ENCODE peak calls at places on chromosome 21, in five cellular contexts. Q is colonic mucosa; T is NCI-H1417 treated with DMSO at 0.1 percent for 48 hours; B is RPMI7951; X is activated CD4-positive, CD25-positive, alpha-beta regulatory T cell treated with anti-CD3 and anti-CD28 coated beads, Interleukin-2, amount 50 U/mL, for 72 hours. L is an unnamed sample.
A peak's percentile ranks its signal among the peaks of the same experiment; 100 is the strongest.

GRCh38 chr21:23218667-23219066 is 2220.5 kb downstream of the NCAM2 start:
- DNase-seq in Q (no peak), T (no peak), X (no peak), B (no peak), L (no peak)

GRCh38 chr21:42983102-42983501 is 8.7 kb downstream of the PKNOX1 start:
- DNase-seq in X (no peak), T (no peak), Q (no peak), B (no peak), L (no peak)

GRCh38 chr21:32329776-32330175 is 31.1 kb downstream of the MRAP start:
- DNase-seq in T (no peak), X (no peak), Q (no peak), B (peak; percentile 52), L (no peak)

GRCh38 chr21:45383615-45384201 is 21.3 kb upstream of the COL18A1 start:
- DNase-seq in X (no peak), T (no peak), Q (no peak), B (no peak), L (no peak)

GRCh38 chr21:31282095-31282709 is 61.9 kb downstream of the TIAM1 start:
- DNase-seq in B (peak; percentile 96), X (no peak), Q (no peak), T (no peak), L (peak; percentile 13)

GRCh38 chr21:45011911-45012660 is 62.3 kb upstream of the ADARB1 start:
- DNase-seq in X (no peak), B (peak; percentile 84), Q (no peak), T (no peak), L (peak; percentile 38)

GRCh38 chr21:19992540-19992939 is 1005.7 kb upstream of the NCAM2 start:
- DNase-seq in X (no peak), T (no peak), Q (no peak), B (no peak), L (no peak)

GRCh38 chr21:45301521-45302081 is 13.9 kb upstream of the POFUT2 start:
- DNase-seq in X (no peak), B (no peak), T (no peak), Q (no peak), L (no peak)

GRCh38 chr21:37532868-37533780 is 166.6 kb downstream of the DYRK1A start:
- DNase-seq in Q (no peak), B (peak; percentile 70), T (no peak), X (no peak), L (peak; percentile 35)

GRCh38 chr21:37153935-37154350 is 80.9 kb downstream of the TTC3 start:
- DNase-seq in T (no peak), Q (peak; percentile 61), B (no peak), X (no peak), L (no peak)

GRCh38 chr21:46189959-46190490 is 5.8 kb upstream of the SPATC1L start:
- DNase-seq in T (no peak), Q (peak; percentile 12), B (no peak), X (no peak), L (no peak)

L was measured in A549.